ENCODE peak calls at places on chromosomes 16 and 17, in seven cellular contexts. R is neural crest cell, O is RWPE1, Y is bronchial epithelial cell, F is NCI-H1694 treated with DMSO at 0.1 percent for 48 hours, H is memory B cell, Q is tibial nerve. E is an unnamed sample.

GRCh38 chr16:65697061-65697460 is 575.2 kb upstream of the CDH11 start:
- DNase-seq in Y (no peak), H (no peak), Q (no peak), R (no peak), F (no peak), O (no peak), E (no peak)

GRCh38 chr16:70161350-70161749 is 12.2 kb upstream of the CLEC18C start:
- DNase-seq in Q (no peak), F (no peak), R (no peak), O (no peak), Y (no peak), H (no peak), E (no peak)

GRCh38 chr16:3461120-3461519 is 17.6 kb downstream of the NAA60 start:
- DNase-seq in H (no peak), O (no peak), Y (no peak), Q (no peak), R (no peak), F (no peak), E (no peak)

GRCh38 chr16:17171250-17172143 is 299.3 kb downstream of the XYLT1 start:
- DNase-seq in R (no peak), Q (no peak), H (no peak), O (no peak), F (no peak), Y (no peak), E (no peak)

GRCh38 chr17:17661134-17661533 is 20.1 kb upstream of the RAI1 start:
- DNase-seq in R (no peak), O (no peak), Q (no peak), F (no peak), H (no peak), Y (no peak), E (no peak)

GRCh38 chr17:67992541-67993152 is 3.6 kb downstream of the C17orf58 start:
- DNase-seq in Q (no peak), Y (no peak), F (no peak), R (no peak), H (no peak), O (no peak), E (no peak)

GRCh38 chr17:1362964-1363363 is 37.1 kb downstream of the YWHAE start:
- DNase-seq in Y (no peak), H (peak), Q (peak), R (no peak), O (no peak), F (no peak), E (no peak)

GRCh38 chr16:70701036-70701435 is 15.2 kb upstream of the MTSS2 start:
- DNase-seq in Y (no peak), H (no peak), Q (no peak), O (no peak), R (no peak), F (no peak), E (no peak)

GRCh38 chr17:39225974-39226683 is 384 bp upstream of the STAC2 start:
- DNase-seq in R (peak), H (no peak), O (no peak), Q (peak), Y (no peak), F (peak), E (peak)

GRCh38 chr16:70804153-70804728 is 3.3 kb upstream of the VAC14 start:
- DNase-seq in R (no peak), O (peak), H (no peak), Q (no peak), F (no peak), Y (peak), E (no peak)

GRCh38 chr16:11796227-11797165 is 562 bp downstream of the ZC3H7A start:
- DNase-seq in O (peak), F (no peak), R (peak), Y (no peak), Q (peak), H (peak), E (no peak)

GRCh38 chr17:83170571-83171260 is 91.3 kb downstream of the METRNL start:
- DNase-seq in F (no peak), R (no peak), Y (no peak), Q (no peak), O (no peak), H (no peak), E (no peak)

GRCh38 chr16:27350006-27350405 is 36.2 kb downstream of the IL4R start:
- DNase-seq in Y (no peak), Q (no peak), H (no peak), O (no peak), F (no peak), R (no peak), E (no peak)

GRCh38 chr16:11977206-11978041 is 890 bp downstream of the SNX29 start:
- DNase-seq in O (peak), Y (peak), H (no peak), F (no peak), R (no peak), Q (peak), E (no peak)

GRCh38 chr17:72255481-72255880 is 134.7 kb downstream of the SOX9 start:
- DNase-seq in H (no peak), O (no peak), Q (no peak), F (no peak), R (no peak), Y (peak), E (no peak)

E was measured in thoracic aorta.